ENCODE peak calls at places on chromosomes 13 and 19, in five cellular contexts. K, C, W, H and N are unnamed samples.

GRCh38 chr19:4803736-4804695 is 12.5 kb downstream of the FEM1A start:
- DNase-seq in H (peak; percentile 96), C (no peak), K (peak; percentile 84), W (peak; percentile 87), N (peak; percentile 36)

GRCh38 chr19:47899335-47899734 is 13.2 kb upstream of the SULT2A1 start:
- DNase-seq in H (no peak), C (peak; percentile 5), K (no peak), W (no peak), N (no peak)

GRCh38 chr19:19749332-19750130 is 16.6 kb upstream of the ZNF14 start:
- DNase-seq in C (no peak), H (no peak), K (no peak), W (peak; percentile 54), N (no peak)

GRCh38 chr13:90622547-90622946 is 724.9 kb upstream of the MIR17HG start:
- DNase-seq in C (no peak), W (no peak), H (no peak), K (no peak), N (no peak)

GRCh38 chr13:27171244-27171829 is at the start of gene USP12:
- DNase-seq in K (no peak), W (no peak), C (no peak), H (peak; percentile 85), N (no peak)

GRCh38 chr13:84649853-84650252 is 767.6 kb upstream of the SLITRK1 start:
- DNase-seq in H (no peak), W (no peak), K (no peak), C (no peak), N (no peak)

GRCh38 chr13:28719656-28720055 is 886 bp upstream of the SLC46A3 start:
- DNase-seq in C (no peak), H (no peak), W (no peak), K (no peak), N (no peak)

GRCh38 chr13:110300090-110300815 is 6.7 kb downstream of the COL4A1 start:
- DNase-seq in H (no peak), W (no peak), K (no peak), C (no peak), N (no peak)

GRCh38 chr13:44271031-44271433 is 102.6 kb upstream of the SERP2 start:
- DNase-seq in C (peak; percentile 84), K (no peak), W (no peak), H (no peak), N (no peak)

GRCh38 chr13:39971526-39971925 is 316.1 kb downstream of the COG6 start:
- DNase-seq in C (no peak), W (no peak), K (no peak), H (no peak), N (no peak)

GRCh38 chr13:27442071-27442647 is 8.2 kb downstream of the MTIF3 start:
- DNase-seq in H (no peak), C (no peak), W (peak; percentile 53), K (no peak), N (peak; percentile 33)

GRCh38 chr19:3057275-3057714 is 5.0 kb downstream of the TLE5 start:
- DNase-seq in H (peak; percentile 79), K (peak; percentile 90), W (peak; percentile 90), C (peak; percentile 97), N (no peak)

GRCh38 chr13:57784633-57785032 is 153.1 kb downstream of the PCDH17 start:
- DNase-seq in K (no peak), H (no peak), W (no peak), C (no peak), N (no peak)

GRCh38 chr19:36771275-36772231 is 1.1 kb downstream of the ZNF850 start:
- DNase-seq in W (no peak), C (peak; percentile 69), H (peak; percentile 84), K (peak; percentile 76), N (no peak)

GRCh38 chr13:39870197-39870746 is 214.8 kb downstream of the COG6 start:
- DNase-seq in H (no peak), K (no peak), C (no peak), W (no peak), N (no peak)

GRCh38 chr19:37778613-37779138 is 710 bp downstream of the ZNF573 start:
- DNase-seq in C (no peak), W (no peak), K (no peak), H (peak; percentile 54), N (no peak)

GRCh38 chr13:99959538-99960230 is 11.9 kb downstream of the ZIC5 start:
- DNase-seq in C (no peak), W (no peak), K (no peak), H (peak; percentile 81), N (no peak)

GRCh38 chr13:51822106-51822840 is 18.3 kb upstream of the DHRS12 start:
- DNase-seq in K (no peak), H (no peak), C (peak; percentile 29), W (no peak), N (peak; percentile 32)

GRCh38 chr13:24008679-24009078 is 111.4 kb upstream of the C1QTNF9B start:
- DNase-seq in W (no peak), C (no peak), K (no peak), H (no peak), N (no peak)

GRCh38 chr19:5080809-5081208 is 111.9 kb downstream of the KDM4B start:
- DNase-seq in K (no peak), H (no peak), W (no peak), C (no peak), N (no peak)

GRCh38 chr13:53023246-53023645 is 5.4 kb upstream of the OLFM4 start:
- DNase-seq in W (no peak), H (no peak), C (no peak), K (no peak), N (no peak)

GRCh38 chr13:37652596-37652995 is 54.0 kb upstream of the POSTN start:
- DNase-seq in W (no peak), C (no peak), K (no peak), H (no peak), N (no peak)

DNA sequence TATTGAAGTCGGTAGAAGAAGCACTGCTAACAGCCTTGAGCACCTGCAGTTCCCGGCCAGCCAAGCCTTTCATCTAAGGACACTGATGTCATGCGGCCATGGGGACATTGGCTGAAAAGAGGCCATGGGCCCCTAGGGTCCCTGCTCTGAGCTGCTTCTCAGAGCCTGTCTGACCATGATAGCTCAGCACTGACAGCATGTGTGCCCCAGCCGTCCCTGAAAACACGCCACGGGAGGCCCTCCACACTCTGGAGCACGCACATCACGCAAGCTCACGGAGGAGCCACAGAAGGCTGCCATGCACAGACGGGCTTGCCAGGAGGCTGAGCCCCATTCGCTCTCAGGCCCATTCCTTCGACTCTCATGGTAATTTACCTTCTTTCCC is 51.8 kb downstream of the MLLT1 start:
- DNase-seq in K (peak; percentile 67), H (no peak), C (no peak), W (peak; percentile 61), N (no peak)
- H3K4me1 ChIP-seq in K (no peaks in the 10 kb centered on the region), H (no peaks in the 10 kb centered on the region), C (peaks cover 29% of the 10 kb centered on the region), W (peaks cover 6% of the 10 kb centered on the region), N (no peaks in the 10 kb centered on the region)

GRCh38 chr13:114042066-114042815 is 68.4 kb upstream of the C13orf46 start:
- DNase-seq in K (no peak), H (no peak), C (no peak), W (no peak), N (no peak)

GRCh38 chr13:114039471-114040141 is 65.7 kb upstream of the C13orf46 start:
- DNase-seq in H (no peak), W (no peak), K (no peak), C (no peak), N (no peak)

GRCh38 chr13:114043421-114044053 is 69.7 kb upstream of the C13orf46 start:
- DNase-seq in W (no peak), K (no peak), C (peak; percentile 88), H (peak; percentile 89), N (no peak)

GRCh38 chr13:114038900-114039299 is 65.0 kb upstream of the C13orf46 start:
- DNase-seq in W (no peak), H (no peak), K (no peak), C (no peak), N (no peak)

DNA sequence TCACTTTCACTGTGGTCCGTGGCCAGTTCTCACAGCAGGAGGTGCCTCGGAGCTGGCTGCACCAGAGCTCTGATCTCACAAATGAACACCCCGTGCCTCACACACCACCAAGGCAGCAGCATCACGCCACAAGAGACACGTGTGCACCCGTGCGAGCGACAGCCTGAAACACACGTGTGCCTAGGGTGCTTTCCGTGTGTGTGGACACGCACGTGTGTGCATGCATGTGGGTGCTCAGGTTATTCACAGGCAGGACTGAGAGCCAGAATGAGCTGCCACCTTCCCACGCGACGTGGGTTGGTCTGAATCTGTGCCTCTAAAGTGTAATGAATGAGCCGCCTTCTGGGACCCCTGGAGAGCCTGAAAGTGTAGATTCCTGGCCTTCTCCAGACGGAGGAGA is 67.6 kb upstream of the C13orf46 start:
- DNase-seq in H (no peak), W (no peak), K (no peak), C (no peak), N (no peak)
- H3K36me3 ChIP-seq in H (no peaks in the 10 kb centered on the region), W (peaks cover 21% of the 10 kb centered on the region), K (peaks cover 8% of the 10 kb centered on the region), C (peaks cover 9% of the 10 kb centered on the region), N (peaks cover 69% of the 10 kb centered on the region)

GRCh38 chr13:98173431-98173921 is 3.6 kb downstream of the RNF113B start:
- DNase-seq in C (peak; percentile 70), H (peak; percentile 70), W (no peak), K (no peak), N (no peak)

GRCh38 chr13:98172570-98173405 is 4.3 kb downstream of the RNF113B start:
- DNase-seq in W (no peak), K (no peak), H (no peak), C (no peak), N (no peak)

GRCh38 chr13:98171806-98172569 is 5.1 kb downstream of the RNF113B start:
- DNase-seq in K (no peak), W (no peak), H (peak; percentile 71), C (no peak), N (no peak)

GRCh38 chr13:98174321-98174720 is 2.7 kb downstream of the RNF113B start:
- DNase-seq in C (no peak), K (no peak), H (no peak), W (no peak), N (no peak)

DNA sequence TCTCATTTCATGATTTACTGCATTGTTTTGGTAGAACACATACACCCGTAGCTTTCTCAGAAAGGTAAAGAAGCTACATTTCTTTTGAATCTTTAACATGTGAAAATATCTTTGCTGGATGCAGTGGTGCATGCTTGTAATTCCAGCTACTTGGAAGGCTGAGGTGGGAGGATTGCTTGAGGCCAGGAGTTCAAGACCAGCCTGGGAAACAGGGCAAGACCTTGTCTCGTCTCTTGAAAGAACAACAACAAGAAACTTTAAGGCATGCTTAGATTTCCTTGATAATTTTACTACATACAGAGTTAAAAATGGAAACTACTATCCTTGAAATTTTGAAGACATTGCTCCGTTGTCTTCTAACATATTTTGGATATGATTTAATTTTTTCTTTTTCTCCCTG is 7.7 kb downstream of the RNF113B start:
- DNase-seq in H (no peak), C (no peak), W (no peak), K (no peak), N (no peak)
- H3K4me1 ChIP-seq in H (peaks cover 36% of the 10 kb centered on the region), C (peaks cover 34% of the 10 kb centered on the region), W (peaks cover 16% of the 10 kb centered on the region), K (peaks cover 9% of the 10 kb centered on the region), N (no peaks in the 10 kb centered on the region)

GRCh38 chr19:18254546-18255500 is 19.4 kb downstream of the IQCN start:
- DNase-seq in H (peak; percentile 68), K (no peak), C (no peak), W (peak; percentile 79), N (no peak)
- H3K36me3 ChIP-seq in H (no peaks in the 10 kb centered on the region), K (peaks cover 10% of the 10 kb centered on the region), C (peaks cover 3% of the 10 kb centered on the region), W (peaks cover 10% of the 10 kb centered on the region), N (no peaks in the 10 kb centered on the region)